ENCODE peak calls at places on chromosomes 5 and 9, in six cellular contexts. One of them, this sample, is unnamed.

GRCh38 chr9:93136011-93136440 is 2.0 kb upstream of the NINJ1 start:
- DNase-seq in fibroblast of mammary gland: peak
- DNase-seq in SK-MEL-5: no peak
- DNase-seq in EL: no peak
- DNase-seq in MCF 10A: peak
- DNase-seq in substantia nigra: no peak
- DNase-seq in this sample: peak

GRCh38 chr5:141413540-141414069 is 818 bp downstream of the PCDHGA10 start:
- DNase-seq in fibroblast of mammary gland: no peak
- DNase-seq in SK-MEL-5: no peak
- DNase-seq in substantia nigra: no peak
- DNase-seq in MCF 10A: no peak
- DNase-seq in EL: peak
- DNase-seq in this sample: no peak

GRCh38 chr5:9498541-9499497 is 47.1 kb downstream of the SEMA5A start:
- DNase-seq in substantia nigra: no peak
- DNase-seq in MCF 10A: peak
- DNase-seq in fibroblast of mammary gland: peak
- DNase-seq in SK-MEL-5: peak
- DNase-seq in EL: peak
- DNase-seq in this sample: peak

GRCh38 chr5:54904425-54904824 is 81.0 kb downstream of the ESM1 start:
- DNase-seq in SK-MEL-5: peak
- DNase-seq in fibroblast of mammary gland: peak
- DNase-seq in EL: peak
- DNase-seq in MCF 10A: peak
- DNase-seq in substantia nigra: no peak
- DNase-seq in this sample: peak

GRCh38 chr5:32780508-32780919 is 69.4 kb downstream of the NPR3 start:
- DNase-seq in SK-MEL-5: no peak
- DNase-seq in substantia nigra: no peak
- DNase-seq in MCF 10A: peak
- DNase-seq in EL: peak
- DNase-seq in fibroblast of mammary gland: no peak
- DNase-seq in this sample: peak

GRCh38 chr9:28692012-28692411 is 1118.7 kb upstream of the C9orf72 start:
- DNase-seq in EL: no peak
- DNase-seq in MCF 10A: no peak
- DNase-seq in substantia nigra: no peak
- DNase-seq in SK-MEL-5: no peak
- DNase-seq in fibroblast of mammary gland: no peak
- DNase-seq in this sample: no peak

GRCh38 chr9:5052858-5053257 is 67.8 kb downstream of the JAK2 start:
- DNase-seq in substantia nigra: no peak
- DNase-seq in fibroblast of mammary gland: peak
- DNase-seq in MCF 10A: no peak
- DNase-seq in SK-MEL-5: no peak
- DNase-seq in EL: peak
- DNase-seq in this sample: no peak

GRCh38 chr5:122093415-122093814 is 15.4 kb upstream of the LOX start:
- DNase-seq in MCF 10A: no peak
- DNase-seq in SK-MEL-5: peak
- DNase-seq in EL: peak
- DNase-seq in fibroblast of mammary gland: peak
- DNase-seq in substantia nigra: no peak
- DNase-seq in this sample: peak

This sample was measured in amniotic epithelial cell.